ENCODE peak calls at places on chromosomes 7 and 10, in seven cellular contexts. One of them, this sample, is unnamed.
A peak's percentile ranks its signal among the peaks of the same experiment; 100 is the strongest.

GRCh38 chr7:1567082-1567771 is 2.6 kb downstream of the PSMG3 start:
- DNase-seq in stomach: peak; percentile 68
- DNase-seq in CD4-positive, alpha-beta T cell: no peak
- DNase-seq in tibial nerve: peak; percentile 66
- DNase-seq in hepatocyte: no peak
- DNase-seq in astrocyte: peak; percentile 83
- DNase-seq in neural crest cell: no peak
- DNase-seq in this sample: no peak

GRCh38 chr10:1274098-1274745 is 218.0 kb downstream of the WDR37 start:
- DNase-seq in stomach: no peak
- DNase-seq in CD4-positive, alpha-beta T cell: no peak
- DNase-seq in tibial nerve: peak; percentile 28
- DNase-seq in hepatocyte: no peak
- DNase-seq in astrocyte: no peak
- DNase-seq in neural crest cell: no peak
- DNase-seq in this sample: no peak

GRCh38 chr10:24901686-24902399 is 50.6 kb downstream of the PRTFDC1 start:
- DNase-seq in stomach: peak; percentile 64
- DNase-seq in CD4-positive, alpha-beta T cell: no peak
- DNase-seq in tibial nerve: no peak
- DNase-seq in hepatocyte: peak; percentile 71
- DNase-seq in astrocyte: peak; percentile 98
- DNase-seq in neural crest cell: no peak
- DNase-seq in this sample: no peak

GRCh38 chr10:97498841-97499560 is at the start of gene UBTD1:
- DNase-seq in stomach: peak; percentile 39
- DNase-seq in CD4-positive, alpha-beta T cell: peak; percentile 13
- DNase-seq in tibial nerve: no peak
- DNase-seq in hepatocyte: peak; percentile 81
- DNase-seq in astrocyte: peak; percentile 34
- DNase-seq in neural crest cell: no peak
- DNase-seq in this sample: peak; percentile 67

GRCh38 chr10:127157506-127158205 is 38.7 kb downstream of the INSYN2A start:
- DNase-seq in stomach: no peak
- DNase-seq in CD4-positive, alpha-beta T cell: no peak
- DNase-seq in tibial nerve: no peak
- DNase-seq in hepatocyte: no peak
- DNase-seq in astrocyte: peak; percentile 61
- DNase-seq in neural crest cell: no peak
- DNase-seq in this sample: no peak

GRCh38 chr10:129927351-129928120 is 36.5 kb downstream of the EBF3 start:
- DNase-seq in stomach: no peak
- DNase-seq in CD4-positive, alpha-beta T cell: no peak
- DNase-seq in tibial nerve: no peak
- DNase-seq in hepatocyte: no peak
- DNase-seq in astrocyte: no peak
- DNase-seq in neural crest cell: no peak
- DNase-seq in this sample: no peak

GRCh38 chr10:9875353-9875752 is 1142.3 kb upstream of the CELF2 start:
- DNase-seq in stomach: no peak
- DNase-seq in CD4-positive, alpha-beta T cell: no peak
- DNase-seq in tibial nerve: no peak
- DNase-seq in hepatocyte: no peak
- DNase-seq in astrocyte: no peak
- DNase-seq in neural crest cell: no peak
- DNase-seq in this sample: no peak

GRCh38 chr10:35340975-35341374 is 4.7 kb downstream of the CCNY start:
- DNase-seq in stomach: no peak
- DNase-seq in CD4-positive, alpha-beta T cell: no peak
- DNase-seq in tibial nerve: no peak
- DNase-seq in hepatocyte: no peak
- DNase-seq in astrocyte: no peak
- DNase-seq in neural crest cell: no peak
- DNase-seq in this sample: no peak

GRCh38 chr10:34384363-34384762 is 430.7 kb downstream of the PARD3 start:
- DNase-seq in stomach: no peak
- DNase-seq in CD4-positive, alpha-beta T cell: no peak
- DNase-seq in tibial nerve: no peak
- DNase-seq in hepatocyte: no peak
- DNase-seq in astrocyte: no peak
- DNase-seq in neural crest cell: no peak
- DNase-seq in this sample: no peak

GRCh38 chr7:31372538-31372937 is 32.0 kb upstream of the NEUROD6 start:
- DNase-seq in stomach: no peak
- DNase-seq in CD4-positive, alpha-beta T cell: no peak
- DNase-seq in tibial nerve: no peak
- DNase-seq in hepatocyte: no peak
- DNase-seq in astrocyte: no peak
- DNase-seq in neural crest cell: no peak
- DNase-seq in this sample: no peak

GRCh38 chr10:34505338-34505737 is 309.8 kb downstream of the PARD3 start:
- DNase-seq in stomach: no peak
- DNase-seq in CD4-positive, alpha-beta T cell: no peak
- DNase-seq in tibial nerve: no peak
- DNase-seq in hepatocyte: no peak
- DNase-seq in astrocyte: no peak
- DNase-seq in neural crest cell: no peak
- DNase-seq in this sample: no peak

GRCh38 chr10:110408203-110408871 is 89.4 kb upstream of the DUSP5 start:
- DNase-seq in stomach: no peak
- DNase-seq in CD4-positive, alpha-beta T cell: no peak
- DNase-seq in tibial nerve: no peak
- DNase-seq in hepatocyte: no peak
- DNase-seq in astrocyte: no peak
- DNase-seq in neural crest cell: no peak
- DNase-seq in this sample: no peak

GRCh38 chr7:2634265-2635145 is 2.7 kb downstream of the TTYH3 start:
- DNase-seq in stomach: no peak
- DNase-seq in CD4-positive, alpha-beta T cell: no peak
- DNase-seq in tibial nerve: no peak
- DNase-seq in hepatocyte: no peak
- DNase-seq in astrocyte: no peak
- DNase-seq in neural crest cell: no peak
- DNase-seq in this sample: no peak

GRCh38 chr7:54542920-54543539 is 855 bp downstream of the VSTM2A start:
- DNase-seq in stomach: no peak
- DNase-seq in CD4-positive, alpha-beta T cell: no peak
- DNase-seq in tibial nerve: no peak
- DNase-seq in hepatocyte: peak; percentile 65
- DNase-seq in astrocyte: peak; percentile 23
- DNase-seq in neural crest cell: peak; percentile 18
- DNase-seq in this sample: no peak

GRCh38 chr10:123548779-123549178 is 117.4 kb upstream of the GPR26 start:
- DNase-seq in stomach: no peak
- DNase-seq in CD4-positive, alpha-beta T cell: no peak
- DNase-seq in tibial nerve: no peak
- DNase-seq in hepatocyte: no peak
- DNase-seq in astrocyte: no peak
- DNase-seq in neural crest cell: no peak
- DNase-seq in this sample: no peak

DNA sequence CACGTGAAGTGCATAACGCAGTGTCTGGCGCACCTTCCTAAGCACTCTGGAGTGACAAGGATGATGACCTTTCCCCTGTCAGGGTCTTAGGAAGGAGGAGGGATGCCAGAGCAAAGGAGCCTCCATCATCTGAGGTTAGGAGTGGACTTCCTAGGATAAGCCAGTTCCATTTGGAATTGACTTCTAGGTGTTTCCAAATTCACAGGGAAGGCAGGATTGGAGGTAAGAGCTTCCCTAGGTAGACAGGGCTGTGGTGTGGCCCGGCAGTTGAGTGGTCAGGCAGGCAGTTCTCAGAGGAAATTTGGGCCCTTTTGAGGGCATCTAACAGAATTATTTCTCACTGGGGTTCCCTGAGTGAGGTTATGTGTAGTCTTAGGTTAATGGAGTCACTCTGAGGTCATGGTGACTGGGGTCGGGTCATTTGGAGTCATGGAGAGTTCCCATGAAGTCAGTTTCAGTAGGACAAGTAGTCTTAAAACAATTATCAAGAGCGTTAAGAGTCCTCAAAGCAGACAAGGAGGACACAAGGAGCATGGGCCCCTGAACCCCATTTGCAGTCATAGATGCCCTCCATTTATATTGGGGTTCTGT is 8.2 kb downstream of the PPIF start:
- DNase-seq in stomach: no peak
- DNase-seq in CD4-positive, alpha-beta T cell: no peak
- DNase-seq in tibial nerve: no peak
- DNase-seq in hepatocyte: no peak
- DNase-seq in astrocyte: no peak
- DNase-seq in neural crest cell: no peak
- DNase-seq in this sample: no peak
- TF ChIP-seq CTCF in stomach: no peak
- TF ChIP-seq CTCF in CD4-positive, alpha-beta T cell: no peak
- TF ChIP-seq CTCF in tibial nerve: no peak
- TF ChIP-seq CTCF in hepatocyte: no peak
- TF ChIP-seq CTCF in astrocyte: no peak
- TF ChIP-seq CTCF in neural crest cell: no peak
- TF ChIP-seq CTCF in this sample: no peak

GRCh38 chr10:80459047-80459865 is 5.1 kb downstream of the TSPAN14 start:
- DNase-seq in stomach: peak; percentile 75
- DNase-seq in CD4-positive, alpha-beta T cell: peak; percentile 68
- DNase-seq in tibial nerve: peak; percentile 61
- DNase-seq in hepatocyte: no peak
- DNase-seq in astrocyte: peak; percentile 82
- DNase-seq in neural crest cell: no peak
- DNase-seq in this sample: no peak
- TF ChIP-seq CTCF in stomach: no peak
- TF ChIP-seq CTCF in CD4-positive, alpha-beta T cell: no peak
- TF ChIP-seq CTCF in tibial nerve: no peak
- TF ChIP-seq CTCF in hepatocyte: peak; percentile 8
- TF ChIP-seq CTCF in astrocyte: no peak
- TF ChIP-seq CTCF in neural crest cell: no peak
- TF ChIP-seq CTCF in this sample: no peak

GRCh38 chr7:91291902-91292301 is 27.7 kb downstream of the FZD1 start:
- DNase-seq in stomach: no peak
- DNase-seq in CD4-positive, alpha-beta T cell: no peak
- DNase-seq in tibial nerve: no peak
- DNase-seq in hepatocyte: no peak
- DNase-seq in astrocyte: no peak
- DNase-seq in neural crest cell: no peak
- DNase-seq in this sample: no peak
- TF ChIP-seq CTCF in stomach: no peak
- TF ChIP-seq CTCF in CD4-positive, alpha-beta T cell: no peak
- TF ChIP-seq CTCF in tibial nerve: no peak
- TF ChIP-seq CTCF in hepatocyte: no peak
- TF ChIP-seq CTCF in astrocyte: no peak
- TF ChIP-seq CTCF in neural crest cell: no peak
- TF ChIP-seq CTCF in this sample: no peak

GRCh38 chr7:131174391-131174790 is 153.3 kb upstream of the MKLN1 start:
- DNase-seq in stomach: no peak
- DNase-seq in CD4-positive, alpha-beta T cell: no peak
- DNase-seq in tibial nerve: no peak
- DNase-seq in hepatocyte: no peak
- DNase-seq in astrocyte: no peak
- DNase-seq in neural crest cell: no peak
- DNase-seq in this sample: no peak

GRCh38 chr7:131170440-131171105 is 157.1 kb upstream of the MKLN1 start:
- DNase-seq in stomach: no peak
- DNase-seq in CD4-positive, alpha-beta T cell: no peak
- DNase-seq in tibial nerve: no peak
- DNase-seq in hepatocyte: peak; percentile 9
- DNase-seq in astrocyte: peak; percentile 23
- DNase-seq in neural crest cell: no peak
- DNase-seq in this sample: no peak

GRCh38 chr7:131173148-131173890 is 154.4 kb upstream of the MKLN1 start:
- DNase-seq in stomach: no peak
- DNase-seq in CD4-positive, alpha-beta T cell: no peak
- DNase-seq in tibial nerve: no peak
- DNase-seq in hepatocyte: no peak
- DNase-seq in astrocyte: peak; percentile 39
- DNase-seq in neural crest cell: no peak
- DNase-seq in this sample: no peak

GRCh38 chr7:131174855-131175254 is 152.8 kb upstream of the MKLN1 start:
- DNase-seq in stomach: no peak
- DNase-seq in CD4-positive, alpha-beta T cell: no peak
- DNase-seq in tibial nerve: no peak
- DNase-seq in hepatocyte: no peak
- DNase-seq in astrocyte: no peak
- DNase-seq in neural crest cell: no peak
- DNase-seq in this sample: no peak
- TF ChIP-seq CTCF in stomach: no peak
- TF ChIP-seq CTCF in CD4-positive, alpha-beta T cell: no peak
- TF ChIP-seq CTCF in tibial nerve: no peak
- TF ChIP-seq CTCF in hepatocyte: no peak
- TF ChIP-seq CTCF in astrocyte: no peak
- TF ChIP-seq CTCF in neural crest cell: no peak
- TF ChIP-seq CTCF in this sample: no peak

DNA sequence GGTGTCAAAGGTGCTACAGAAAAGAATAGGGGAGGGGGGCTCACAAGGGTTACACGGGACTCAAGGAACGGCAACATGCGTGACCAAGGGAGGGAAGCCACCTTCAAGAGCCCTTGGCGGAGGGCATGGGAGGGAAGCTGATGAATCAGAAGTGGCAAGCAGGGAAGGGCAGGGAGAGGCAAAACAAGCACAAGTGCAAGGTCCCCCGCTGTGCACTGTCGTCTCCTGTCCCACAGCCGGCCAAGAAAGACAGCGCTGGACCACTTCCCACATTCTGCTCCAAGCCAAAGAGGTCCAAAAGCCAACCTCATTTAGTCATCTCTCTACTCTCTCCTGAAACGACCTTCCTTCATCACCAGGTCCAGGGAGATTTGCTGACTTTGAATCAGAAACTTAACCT is 102.7 kb downstream of the CALN1 start:
- DNase-seq in stomach: no peak
- DNase-seq in CD4-positive, alpha-beta T cell: no peak
- DNase-seq in tibial nerve: no peak
- DNase-seq in hepatocyte: no peak
- DNase-seq in astrocyte: no peak
- DNase-seq in neural crest cell: no peak
- DNase-seq in this sample: no peak
- TF ChIP-seq CTCF in stomach: no peak
- TF ChIP-seq CTCF in CD4-positive, alpha-beta T cell: no peak
- TF ChIP-seq CTCF in tibial nerve: no peak
- TF ChIP-seq CTCF in hepatocyte: no peak
- TF ChIP-seq CTCF in astrocyte: no peak
- TF ChIP-seq CTCF in neural crest cell: no peak
- TF ChIP-seq CTCF in this sample: no peak

GRCh38 chr7:17181482-17181881 is 117.0 kb upstream of the AHR start:
- DNase-seq in stomach: no peak
- DNase-seq in CD4-positive, alpha-beta T cell: no peak
- DNase-seq in tibial nerve: no peak
- DNase-seq in hepatocyte: no peak
- DNase-seq in astrocyte: no peak
- DNase-seq in neural crest cell: no peak
- DNase-seq in this sample: no peak
- TF ChIP-seq CTCF in stomach: no peak
- TF ChIP-seq CTCF in CD4-positive, alpha-beta T cell: no peak
- TF ChIP-seq CTCF in tibial nerve: no peak
- TF ChIP-seq CTCF in hepatocyte: no peak
- TF ChIP-seq CTCF in astrocyte: no peak
- TF ChIP-seq CTCF in neural crest cell: no peak
- TF ChIP-seq CTCF in this sample: no peak

This sample was measured in mesothelial cell of epicardium.